ENCODE peak calls at places on chromosome 16, in eight cellular contexts. U is retinal pigment epithelial cell; C is T-helper 2 cell; T is activated naive CD4-positive, alpha-beta T cell treated with anti-CD3 and anti-CD28 coated beads, Interleukin-2, amount 50 U/mL, for 16 hours; Z is hypothalamus; M is nephron progenitor cell; N is naive thymus-derived CD4-positive, alpha-beta T cell; L is tibial artery. Q is an unnamed sample.

GRCh38 chr16:88599092-88599733 is 29.0 kb downstream of the ZC3H18 start:
- DNase-seq in U (no peak), C (no peak), T (no peak), Z (no peak), M (no peak), N (no peak), L (peak), Q (peak)

GRCh38 chr16:83715217-83715920 is 92.4 kb upstream of the HSBP1 start:
- DNase-seq in U (no peak), C (no peak), T (no peak), Z (no peak), M (no peak), N (no peak), L (peak), Q (no peak)

GRCh38 chr16:73228649-73229048 is 180.7 kb upstream of the ZFHX3 start:
- DNase-seq in U (no peak), C (no peak), T (no peak), Z (no peak), M (no peak), N (no peak), L (no peak), Q (no peak)

GRCh38 chr16:1509307-1510221 is 16.4 kb downstream of the TELO2 start:
- DNase-seq in U (no peak), C (no peak), T (no peak), Z (no peak), M (no peak), N (no peak), L (peak), Q (no peak)

GRCh38 chr16:11136600-11136999 is 119.4 kb downstream of the SOCS1 start:
- DNase-seq in U (no peak), C (no peak), T (no peak), Z (no peak), M (no peak), N (no peak), L (no peak), Q (no peak)

GRCh38 chr16:49857423-49858181 is 1.7 kb upstream of the ZNF423 start:
- DNase-seq in U (no peak), C (no peak), T (peak), Z (no peak), M (peak), N (peak), L (peak), Q (peak)

GRCh38 chr16:87702325-87702811 is 63.4 kb downstream of the KLHDC4 start:
- DNase-seq in U (no peak), C (no peak), T (peak), Z (no peak), M (peak), N (peak), L (no peak), Q (peak)

GRCh38 chr16:80518436-80518835 is 22.4 kb upstream of the DYNLRB2 start:
- DNase-seq in U (no peak), C (no peak), T (peak), Z (no peak), M (no peak), N (peak), L (no peak), Q (no peak)

GRCh38 chr16:22938647-22939046 is 124.7 kb downstream of the HS3ST2 start:
- DNase-seq in U (no peak), C (no peak), T (no peak), Z (no peak), M (no peak), N (no peak), L (no peak), Q (no peak)

GRCh38 chr16:55389426-55390073 is 65.5 kb downstream of the IRX6 start:
- DNase-seq in U (no peak), C (no peak), T (no peak), Z (no peak), M (no peak), N (no peak), L (no peak), Q (no peak)

GRCh38 chr16:22386976-22387375 is 12.6 kb upstream of the CDR2 start:
- DNase-seq in U (peak), C (no peak), T (no peak), Z (no peak), M (no peak), N (no peak), L (no peak), Q (no peak)

GRCh38 chr16:3637371-3637923 is 17.0 kb upstream of the DNASE1 start:
- DNase-seq in U (no peak), C (no peak), T (peak), Z (no peak), M (no peak), N (peak), L (no peak), Q (peak)

GRCh38 chr16:19898166-19898565 is 13.5 kb upstream of the GPRC5B start:
- DNase-seq in U (no peak), C (no peak), T (no peak), Z (no peak), M (no peak), N (no peak), L (no peak), Q (no peak)

GRCh38 chr16:12661656-12662172 is 142.0 kb downstream of the CPPED1 start:
- DNase-seq in U (no peak), C (no peak), T (no peak), Z (no peak), M (peak), N (no peak), L (no peak), Q (peak)

GRCh38 chr16:50834701-50835100 is 92.8 kb downstream of the CYLD start:
- DNase-seq in U (no peak), C (no peak), T (no peak), Z (no peak), M (no peak), N (no peak), L (no peak), Q (no peak)

GRCh38 chr16:330746-331145 is 21.8 kb downstream of the AXIN1 start:
- DNase-seq in U (no peak), C (no peak), T (no peak), Z (no peak), M (no peak), N (no peak), L (no peak), Q (no peak)

GRCh38 chr16:7270823-7271222 is 61.8 kb upstream of the RBFOX1 start:
- DNase-seq in U (no peak), C (no peak), T (no peak), Z (no peak), M (no peak), N (no peak), L (no peak), Q (no peak)